ENCODE peak calls at places on chromosomes 13 and 19, in six cellular contexts. Z, B, N, M, A and J are unnamed samples.

GRCh38 chr19:28456264-28456663 is 756.7 kb downstream of the UQCRFS1 start:
- DNase-seq in Z (no peak), B (no peak), N (no peak), M (no peak), A (no peak), J (no peak)

GRCh38 chr13:98384739-98385138 is 192.2 kb downstream of the STK24 start:
- DNase-seq in Z (no peak), B (peak), N (no peak), M (no peak), A (no peak), J (peak)

GRCh38 chr19:48770734-48771472 is 15.6 kb downstream of the FGF21 start:
- DNase-seq in Z (no peak), B (no peak), N (no peak), M (no peak), A (no peak), J (no peak)

GRCh38 chr13:111862836-111863815 is 203.8 kb upstream of the SOX1 start:
- DNase-seq in Z (no peak), B (no peak), N (no peak), M (no peak), A (no peak), J (no peak)

GRCh38 chr19:50189326-50189725 is 14.1 kb upstream of the MYH14 start:
- DNase-seq in Z (no peak), B (no peak), N (no peak), M (no peak), A (no peak), J (no peak)

GRCh38 chr13:27673911-27674310 is 52.2 kb downstream of the POLR1D start:
- DNase-seq in Z (no peak), B (no peak), N (no peak), M (no peak), A (no peak), J (no peak)

GRCh38 chr13:27533155-27533643 is 82.8 kb upstream of the MTIF3 start:
- DNase-seq in Z (peak), B (peak), N (peak), M (peak), A (peak), J (no peak)

GRCh38 chr13:50248537-50249521 is 233.6 kb downstream of the KCNRG start:
- DNase-seq in Z (no peak), B (no peak), N (no peak), M (no peak), A (no peak), J (no peak)

GRCh38 chr19:6373813-6374108 is 1.2 kb downstream of the ALKBH7 start:
- DNase-seq in Z (no peak), B (no peak), N (no peak), M (no peak), A (no peak), J (no peak)

GRCh38 chr13:101773062-101773461 is 320.6 kb downstream of the ITGBL1 start:
- DNase-seq in Z (no peak), B (no peak), N (no peak), M (no peak), A (no peak), J (no peak)

GRCh38 chr19:12665646-12666304 is 767 bp downstream of the MAN2B1 start:
- DNase-seq in Z (no peak), B (no peak), N (no peak), M (no peak), A (no peak), J (no peak)

GRCh38 chr13:53743906-53744305 is 715.3 kb downstream of the OLFM4 start:
- DNase-seq in Z (no peak), B (no peak), N (no peak), M (no peak), A (no peak), J (no peak)

GRCh38 chr13:79637086-79637763 is 156.3 kb downstream of the NDFIP2 start:
- DNase-seq in Z (peak), B (peak), N (no peak), M (peak), A (no peak), J (no peak)

GRCh38 chr13:70310720-70311119 is 202.5 kb upstream of the KLHL1 start:
- DNase-seq in Z (no peak), B (peak), N (no peak), M (peak), A (no peak), J (peak)
- TF ChIP-seq CTCF in Z (no peak), B (no peak), N (no peak), M (peak), A (no peak), J (peak)

GRCh38 chr13:44917589-44918322 is 71.5 kb downstream of the NUFIP1 start:
- DNase-seq in Z (peak), B (peak), N (peak), M (peak), A (peak), J (peak)
- TF ChIP-seq CTCF in Z (peak), B (peak), N (peak), M (peak), A (peak), J (peak)

DNA sequence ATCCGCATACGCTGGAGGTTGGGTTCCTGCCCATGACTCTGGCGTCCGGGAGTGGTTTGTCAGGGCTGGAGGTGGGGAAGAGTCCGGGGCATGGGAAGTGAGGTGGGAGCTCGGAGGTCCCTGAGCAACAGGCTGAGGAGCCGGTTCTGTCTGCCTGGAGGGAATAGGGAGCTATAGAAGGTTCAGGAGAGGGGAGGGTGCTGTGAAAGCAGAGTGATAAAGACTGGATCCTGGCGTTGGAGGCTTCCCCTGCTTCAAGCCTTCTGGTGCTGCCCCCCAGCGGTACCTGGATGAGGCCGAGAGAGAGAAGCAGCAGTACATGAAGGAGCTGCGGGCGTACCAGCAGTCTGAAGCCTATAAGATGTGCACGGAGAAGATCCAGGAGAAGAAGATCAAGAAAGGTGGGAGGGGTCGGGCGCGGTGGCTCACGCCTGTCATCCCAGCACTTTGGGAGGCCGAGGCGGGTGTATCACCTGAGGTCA is 2.6 kb downstream of the HMG20B start:
- DNase-seq in Z (no peak), B (no peak), N (no peak), M (no peak), A (no peak), J (no peak)
- TF ChIP-seq CTCF in Z (no peak), B (no peak), N (no peak), M (no peak), A (peak), J (peak)

GRCh38 chr13:46728777-46729176 is 68.2 kb downstream of the ESD start:
- DNase-seq in Z (no peak), B (peak), N (no peak), M (no peak), A (no peak), J (no peak)
- TF ChIP-seq CTCF in Z (no peak), B (no peak), N (no peak), M (no peak), A (no peak), J (peak)

DNA sequence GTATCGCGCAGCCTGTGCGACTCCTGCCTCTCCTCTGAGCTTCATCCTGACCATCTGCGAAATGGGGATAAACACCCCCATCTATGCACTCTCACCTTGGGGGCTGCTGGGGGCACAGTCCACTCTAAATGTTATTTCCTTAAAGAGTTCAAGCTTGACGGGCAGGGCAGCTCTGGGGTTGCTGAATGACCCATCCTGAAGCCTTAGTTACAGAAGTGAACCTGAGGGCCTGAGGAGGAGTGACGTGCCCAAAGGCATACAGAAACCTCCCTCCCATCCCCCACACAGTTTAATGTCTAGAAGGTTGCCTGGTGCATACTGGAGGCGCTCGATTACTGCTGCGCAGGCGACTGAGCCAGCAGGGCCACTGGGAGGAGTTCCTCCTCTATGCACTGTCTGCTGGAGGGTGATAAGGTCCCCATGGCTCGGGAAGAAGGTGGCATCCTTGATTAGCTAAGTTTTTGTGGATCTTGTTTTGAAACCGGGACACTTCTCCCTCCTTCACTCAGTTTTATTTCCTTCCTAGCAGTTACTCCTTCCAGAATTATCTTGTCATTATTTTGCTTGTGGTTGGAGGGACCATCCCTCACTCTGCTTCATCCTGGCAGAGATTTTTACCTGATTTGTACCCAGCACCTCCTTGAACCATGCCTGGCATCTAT is 572 bp upstream of the FKBP8 start:
- DNase-seq in Z (no peak), B (peak), N (no peak), M (peak), A (no peak), J (no peak)
- TF ChIP-seq CTCF in Z (no peak), B (no peak), N (no peak), M (no peak), A (no peak), J (no peak)

GRCh38 chr19:9881720-9882119 is 46.6 kb downstream of the PIN1 start:
- DNase-seq in Z (no peak), B (no peak), N (no peak), M (no peak), A (no peak), J (no peak)

GRCh38 chr19:9883231-9883758 is 48.2 kb downstream of the PIN1 start:
- DNase-seq in Z (no peak), B (no peak), N (no peak), M (no peak), A (no peak), J (no peak)

GRCh38 chr19:9883764-9884163 is 48.6 kb downstream of the PIN1 start:
- DNase-seq in Z (no peak), B (no peak), N (no peak), M (no peak), A (no peak), J (no peak)

GRCh38 chr19:9885077-9885552 is 50.0 kb downstream of the PIN1 start:
- DNase-seq in Z (peak), B (peak), N (no peak), M (peak), A (no peak), J (no peak)
- TF ChIP-seq CTCF in Z (peak), B (peak), N (no peak), M (no peak), A (peak), J (peak)